ENCODE peak calls at places on chromosomes 1 and 21, in four cellular contexts. One of them, this sample, is unnamed.

GRCh38 chr1:43582162-43582566 is 51.5 kb downstream of the PTPRF start:
- DNase-seq in IMR-90: peak; percentile 96
- DNase-seq in A549: peak; percentile 73
- DNase-seq in HepG2: peak; percentile 64
- DNase-seq in this sample: peak; percentile 73

GRCh38 chr1:18283601-18284385 is 176.2 kb downstream of the IGSF21 start:
- DNase-seq in IMR-90: no peak
- DNase-seq in A549: no peak
- DNase-seq in HepG2: no peak
- DNase-seq in this sample: no peak

GRCh38 chr1:186325239-186325638 is 49.8 kb downstream of the TPR start:
- DNase-seq in IMR-90: peak; percentile 29
- DNase-seq in A549: peak; percentile 36
- DNase-seq in HepG2: peak; percentile 4
- DNase-seq in this sample: peak; percentile 31

GRCh38 chr1:168089326-168089978 is 47.3 kb downstream of the GPR161 start:
- DNase-seq in HepG2: no peak
- DNase-seq in IMR-90: no peak
- DNase-seq in A549: no peak
- DNase-seq in this sample: no peak

GRCh38 chr1:51899022-51899421 is 20.5 kb upstream of the NRDC start:
- DNase-seq in IMR-90: no peak
- DNase-seq in HepG2: no peak
- DNase-seq in A549: no peak
- DNase-seq in this sample: no peak

GRCh38 chr1:93129507-93130099 is 50.5 kb downstream of the MTF2 start:
- DNase-seq in A549: no peak
- DNase-seq in HepG2: peak; percentile 37
- DNase-seq in IMR-90: no peak
- DNase-seq in this sample: no peak

GRCh38 chr1:22328331-22329170 is 123.1 kb upstream of the ZBTB40 start:
- DNase-seq in HepG2: no peak
- DNase-seq in IMR-90: no peak
- DNase-seq in A549: no peak
- DNase-seq in this sample: no peak

GRCh38 chr1:43997295-43997694 is 5.9 kb downstream of the CCDC24 start:
- DNase-seq in A549: no peak
- DNase-seq in HepG2: no peak
- DNase-seq in IMR-90: no peak
- DNase-seq in this sample: no peak

GRCh38 chr1:32761253-32761877 is 55.8 kb downstream of the YARS1 start:
- DNase-seq in IMR-90: peak; percentile 81
- DNase-seq in A549: peak; percentile 74
- DNase-seq in HepG2: no peak
- DNase-seq in this sample: peak; percentile 69

GRCh38 chr1:172630060-172630818 is 28.7 kb upstream of the FASLG start:
- DNase-seq in A549: peak; percentile 54
- DNase-seq in HepG2: no peak
- DNase-seq in IMR-90: peak; percentile 61
- DNase-seq in this sample: no peak

GRCh38 chr1:15152318-15153183 is 996 bp upstream of the TMEM51 start:
- DNase-seq in HepG2: peak; percentile 88
- DNase-seq in A549: peak; percentile 89
- DNase-seq in IMR-90: peak; percentile 91
- DNase-seq in this sample: peak; percentile 80

GRCh38 chr1:214213136-214213535 is 67.8 kb upstream of the SMYD2 start:
- DNase-seq in HepG2: no peak
- DNase-seq in A549: peak; percentile 84
- DNase-seq in IMR-90: peak; percentile 18
- DNase-seq in this sample: no peak

GRCh38 chr21:37435120-37435519 is 68.5 kb downstream of the DYRK1A start:
- DNase-seq in HepG2: no peak
- DNase-seq in IMR-90: peak; percentile 80
- DNase-seq in A549: peak; percentile 38
- DNase-seq in this sample: peak; percentile 94

DNA sequence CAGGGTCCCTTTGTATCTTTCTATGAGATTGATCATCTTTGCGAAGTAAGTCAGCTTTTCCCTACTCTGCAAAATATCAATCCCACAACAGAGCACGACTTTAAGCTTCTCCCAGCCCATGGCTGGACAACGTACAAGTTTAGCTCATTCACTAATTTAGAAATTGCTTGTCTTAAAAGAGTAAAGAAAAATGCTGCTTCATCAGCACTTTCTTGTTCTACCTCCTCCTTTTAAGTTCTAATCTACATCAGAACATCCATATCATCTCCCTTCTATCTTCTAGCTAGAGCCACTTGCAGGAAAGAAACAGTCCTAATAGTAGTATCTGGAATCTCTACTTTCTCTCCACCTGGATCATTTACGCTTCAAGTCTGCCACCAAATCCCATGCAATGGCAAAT is 441.2 kb upstream of the ESRRG start:
- DNase-seq in IMR-90: no peak
- DNase-seq in HepG2: no peak
- DNase-seq in A549: no peak
- DNase-seq in this sample: no peak
- TF ChIP-seq MAZ in IMR-90: no peak
- TF ChIP-seq MAZ in HepG2: no peak
- TF ChIP-seq MAZ in A549: no peak
- TF ChIP-seq MAZ in this sample: no peak

GRCh38 chr21:16069713-16070112 is 339.9 kb downstream of the USP25 start:
- DNase-seq in A549: no peak
- DNase-seq in HepG2: no peak
- DNase-seq in IMR-90: peak; percentile 31
- DNase-seq in this sample: no peak

GRCh38 chr21:16071761-16072160 is 342.0 kb downstream of the USP25 start:
- DNase-seq in HepG2: no peak
- DNase-seq in IMR-90: no peak
- DNase-seq in A549: no peak
- DNase-seq in this sample: no peak

GRCh38 chr21:16070207-16070651 is 340.4 kb downstream of the USP25 start:
- DNase-seq in IMR-90: no peak
- DNase-seq in HepG2: no peak
- DNase-seq in A549: no peak
- DNase-seq in this sample: no peak

GRCh38 chr21:16072176-16072575 is 342.4 kb downstream of the USP25 start:
- DNase-seq in HepG2: no peak
- DNase-seq in A549: no peak
- DNase-seq in IMR-90: no peak
- DNase-seq in this sample: no peak

DNA sequence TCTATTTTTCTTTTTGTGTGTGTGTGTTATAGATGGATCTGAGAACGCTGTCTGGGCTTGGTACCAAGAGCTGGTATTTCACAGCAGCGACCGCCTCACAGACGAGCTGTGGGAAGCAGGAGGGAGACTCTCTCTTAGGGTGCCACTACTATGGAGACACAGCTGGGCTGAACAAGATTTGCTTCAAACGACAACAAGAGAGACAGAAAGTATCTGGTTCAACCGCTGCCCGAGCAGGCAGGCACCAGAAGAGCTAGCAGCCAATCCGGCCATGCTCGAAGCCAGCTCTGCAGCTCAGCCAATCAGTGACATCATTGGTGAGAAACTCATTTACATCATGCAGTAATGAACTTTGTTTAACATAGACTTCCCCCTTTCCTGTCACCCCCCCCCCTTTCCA is 341.3 kb downstream of the USP25 start:
- DNase-seq in HepG2: no peak
- DNase-seq in A549: no peak
- DNase-seq in IMR-90: no peak
- DNase-seq in this sample: no peak
- TF ChIP-seq MAZ in HepG2: no peak
- TF ChIP-seq MAZ in A549: no peak
- TF ChIP-seq MAZ in IMR-90: no peak
- TF ChIP-seq MAZ in this sample: no peak

GRCh38 chr1:78687315-78687714 is 37.7 kb downstream of the IFI44 start:
- DNase-seq in A549: no peak
- DNase-seq in HepG2: no peak
- DNase-seq in IMR-90: no peak
- DNase-seq in this sample: no peak

GRCh38 chr1:78688701-78689100 is 39.1 kb downstream of the IFI44 start:
- DNase-seq in IMR-90: peak; percentile 57
- DNase-seq in A549: peak; percentile 19
- DNase-seq in HepG2: no peak
- DNase-seq in this sample: no peak

GRCh38 chr1:78690516-78690915 is 40.9 kb downstream of the IFI44 start:
- DNase-seq in IMR-90: no peak
- DNase-seq in A549: no peak
- DNase-seq in HepG2: no peak
- DNase-seq in this sample: no peak

GRCh38 chr1:78687914-78688313 is 38.3 kb downstream of the IFI44 start:
- DNase-seq in IMR-90: peak; percentile 17
- DNase-seq in A549: no peak
- DNase-seq in HepG2: no peak
- DNase-seq in this sample: no peak

GRCh38 chr1:78691995-78692747 is 42.5 kb downstream of the IFI44 start:
- DNase-seq in IMR-90: peak; percentile 65
- DNase-seq in A549: peak; percentile 2
- DNase-seq in HepG2: no peak
- DNase-seq in this sample: no peak
- TF ChIP-seq MAZ in IMR-90: no peak
- TF ChIP-seq MAZ in A549: no peak
- TF ChIP-seq MAZ in HepG2: no peak
- TF ChIP-seq MAZ in this sample: no peak

GRCh38 chr1:241582921-241583321 is 50.7 kb downstream of the KMO start:
- DNase-seq in IMR-90: no peak
- DNase-seq in A549: no peak
- DNase-seq in HepG2: no peak
- DNase-seq in this sample: no peak
- TF ChIP-seq MAZ in IMR-90: no peak
- TF ChIP-seq MAZ in A549: no peak
- TF ChIP-seq MAZ in HepG2: no peak
- TF ChIP-seq MAZ in this sample: no peak

GRCh38 chr1:89954401-89954800 is 40.5 kb upstream of the ZNF326 start:
- DNase-seq in IMR-90: no peak
- DNase-seq in A549: no peak
- DNase-seq in HepG2: no peak
- DNase-seq in this sample: no peak

GRCh38 chr1:89953929-89954328 is 41.0 kb upstream of the ZNF326 start:
- DNase-seq in IMR-90: no peak
- DNase-seq in HepG2: no peak
- DNase-seq in A549: no peak
- DNase-seq in this sample: no peak

GRCh38 chr1:89955311-89955710 is 39.6 kb upstream of the ZNF326 start:
- DNase-seq in A549: no peak
- DNase-seq in HepG2: no peak
- DNase-seq in IMR-90: no peak
- DNase-seq in this sample: no peak

GRCh38 chr1:89952021-89952995 is 42.6 kb upstream of the ZNF326 start:
- DNase-seq in HepG2: no peak
- DNase-seq in IMR-90: peak; percentile 90
- DNase-seq in A549: peak; percentile 46
- DNase-seq in this sample: no peak

GRCh38 chr1:89953072-89953626 is 41.8 kb upstream of the ZNF326 start:
- DNase-seq in IMR-90: peak; percentile 92
- DNase-seq in HepG2: peak; percentile 49
- DNase-seq in A549: peak; percentile 85
- DNase-seq in this sample: peak; percentile 37
- TF ChIP-seq MAZ in IMR-90: peak; percentile 36
- TF ChIP-seq MAZ in HepG2: no peak
- TF ChIP-seq MAZ in A549: no peak
- TF ChIP-seq MAZ in this sample: no peak

DNA sequence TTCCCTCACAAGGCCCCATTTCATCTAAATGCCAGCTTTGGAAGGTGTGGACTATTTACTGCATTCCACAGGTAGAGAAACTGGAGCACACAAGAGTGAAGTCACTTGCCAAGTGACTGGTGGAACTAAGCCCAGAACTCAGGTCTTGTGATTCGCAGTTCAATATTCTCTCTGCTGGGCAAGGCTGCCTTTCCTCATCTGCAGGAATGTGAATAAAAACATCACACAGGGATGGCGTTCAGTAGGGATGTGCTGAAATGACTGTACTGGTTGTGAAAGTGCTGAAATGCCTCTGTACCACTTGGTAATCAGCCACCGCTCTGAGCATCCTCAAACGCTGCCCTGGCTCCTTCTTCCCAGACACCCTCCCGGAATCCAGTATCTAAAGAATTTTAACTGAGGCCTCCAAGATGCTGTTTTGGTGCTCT is 145.6 kb downstream of the HIVEP3 start:
- DNase-seq in A549: no peak
- DNase-seq in IMR-90: peak; percentile 80
- DNase-seq in HepG2: no peak
- DNase-seq in this sample: no peak
- TF ChIP-seq MAZ in A549: no peak
- TF ChIP-seq MAZ in IMR-90: no peak
- TF ChIP-seq MAZ in HepG2: no peak
- TF ChIP-seq MAZ in this sample: no peak

DNA sequence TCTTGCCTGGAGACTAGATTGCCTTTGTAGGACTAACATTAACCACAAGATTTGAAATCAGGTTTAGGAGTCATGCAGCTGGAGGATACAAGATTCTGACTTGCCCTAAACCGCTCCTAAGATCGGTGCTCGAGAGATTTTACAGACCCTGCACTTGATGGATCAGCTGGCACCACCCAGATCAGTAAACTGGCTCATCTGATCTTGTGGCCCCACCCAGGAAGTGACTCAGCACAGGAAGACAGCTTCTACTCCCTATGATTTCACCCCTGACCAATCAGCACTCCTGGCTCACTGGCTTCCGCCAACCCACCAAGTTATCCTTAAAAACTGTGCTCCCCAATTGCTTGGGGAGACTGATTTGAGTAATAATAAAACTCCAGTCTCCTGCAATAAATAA is 878 bp upstream of the CATSPERE start:
- DNase-seq in A549: peak; percentile 64
- DNase-seq in HepG2: no peak
- DNase-seq in IMR-90: no peak
- DNase-seq in this sample: no peak
- TF ChIP-seq MAZ in A549: no peak
- TF ChIP-seq MAZ in HepG2: no peak
- TF ChIP-seq MAZ in IMR-90: no peak
- TF ChIP-seq MAZ in this sample: no peak

DNA sequence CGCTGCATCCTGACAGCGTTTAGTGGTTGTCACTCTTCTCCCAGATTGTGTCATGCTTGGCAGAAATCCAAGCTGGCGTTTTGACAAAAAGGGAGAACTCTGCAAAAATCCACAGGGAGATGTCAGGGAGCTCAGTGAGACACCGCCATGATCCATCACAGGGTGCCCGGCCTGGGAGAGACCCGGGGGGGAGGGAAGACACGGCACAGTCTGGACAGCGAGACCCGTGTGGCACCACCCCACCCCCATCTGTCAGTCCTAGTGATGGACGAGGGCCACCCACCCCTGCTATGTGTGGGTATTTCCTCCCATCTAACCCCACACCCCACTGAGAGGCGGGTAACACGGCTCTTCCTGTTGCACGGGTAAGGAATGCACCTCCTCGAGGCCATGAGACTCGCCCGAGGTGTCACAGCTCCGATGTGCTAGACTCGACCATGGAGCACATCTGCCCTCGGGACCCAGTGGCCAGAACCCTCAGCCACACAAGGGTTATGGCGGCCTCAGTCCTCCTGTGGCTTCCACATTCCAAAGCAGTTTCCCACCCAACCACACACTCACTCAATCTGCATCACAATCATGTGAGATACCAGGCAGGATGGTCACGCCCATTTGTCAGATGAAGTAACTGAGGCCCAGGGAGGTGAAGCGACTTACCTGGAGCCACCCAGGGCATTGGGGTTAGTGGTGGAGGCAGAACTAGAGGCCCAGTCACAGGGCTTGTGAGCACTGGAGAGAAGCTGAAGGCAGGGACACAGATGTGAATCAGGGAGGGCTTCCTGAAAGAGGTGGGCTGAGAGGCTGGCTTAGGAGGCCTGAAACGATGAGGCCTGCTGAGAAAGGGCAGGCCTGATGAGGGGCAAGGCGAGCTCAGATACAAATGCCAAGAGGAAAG is 688.5 kb downstream of the MATN1 start:
- DNase-seq in A549: no peak
- DNase-seq in IMR-90: peak; percentile 5
- DNase-seq in HepG2: no peak
- DNase-seq in this sample: no peak
- TF ChIP-seq MAZ in A549: no peak
- TF ChIP-seq MAZ in IMR-90: no peak
- TF ChIP-seq MAZ in HepG2: no peak
- TF ChIP-seq MAZ in this sample: no peak